ENCODE peak calls at places on chromosomes 4 and X, in eight cellular contexts. L, I, R, B, U, Y, D and Z are unnamed samples.

GRCh38 chr4:17081157-17081556 is 182.7 kb upstream of the LDB2 start:
- DNase-seq in L (no peak), I (no peak), R (no peak), B (no peak), U (no peak), Y (no peak), D (no peak), Z (no peak)

GRCh38 chrX:40933132-40934078 is 151.8 kb upstream of the USP9X start:
- DNase-seq in L (no peak), I (no peak), R (peak), B (no peak), U (peak), Y (no peak), D (no peak), Z (no peak)

GRCh38 chr4:76251448-76252270 is at the start of gene FAM47E:
- DNase-seq in L (peak), I (peak), R (peak), B (peak), U (peak), Y (peak), D (peak), Z (peak)

GRCh38 chrX:126719208-126719607 is 100.3 kb upstream of the PRR32 start:
- DNase-seq in L (no peak), I (no peak), R (no peak), B (no peak), U (no peak), Y (no peak), D (no peak), Z (no peak)

GRCh38 chr4:106816501-106816900 is 219.6 kb downstream of the DKK2 start:
- DNase-seq in L (no peak), I (no peak), R (peak), B (no peak), U (no peak), Y (no peak), D (no peak), Z (no peak)

GRCh38 chr4:149549911-149550310 is 265.7 kb downstream of the IQCM start:
- DNase-seq in L (no peak), I (no peak), R (no peak), B (peak), U (peak), Y (no peak), D (no peak), Z (peak)

GRCh38 chrX:24858004-24858746 is 157.6 kb downstream of the ARX start:
- DNase-seq in L (no peak), I (no peak), R (no peak), B (no peak), U (peak), Y (no peak), D (no peak), Z (no peak)

GRCh38 chrX:39645059-39645895 is 452.5 kb downstream of the BCOR start:
- DNase-seq in L (no peak), I (no peak), R (peak), B (peak), U (peak), Y (no peak), D (peak), Z (no peak)

GRCh38 chr4:683982-684571 is 4.9 kb downstream of the SLC49A3 start:
- DNase-seq in L (peak), I (no peak), R (peak), B (peak), U (peak), Y (no peak), D (peak), Z (no peak)

GRCh38 chr4:40845136-40845910 is 95.6 kb downstream of the NSUN7 start:
- DNase-seq in L (no peak), I (no peak), R (no peak), B (no peak), U (no peak), Y (no peak), D (no peak), Z (no peak)

GRCh38 chr4:40842318-40842717 is 92.6 kb downstream of the NSUN7 start:
- DNase-seq in L (no peak), I (no peak), R (no peak), B (no peak), U (no peak), Y (no peak), D (no peak), Z (no peak)

GRCh38 chr4:40842725-40843401 is 93.1 kb downstream of the NSUN7 start:
- DNase-seq in L (no peak), I (no peak), R (no peak), B (no peak), U (no peak), Y (no peak), D (no peak), Z (no peak)

GRCh38 chr4:40844261-40844660 is 94.5 kb downstream of the NSUN7 start:
- DNase-seq in L (no peak), I (no peak), R (no peak), B (no peak), U (no peak), Y (no peak), D (no peak), Z (no peak)

GRCh38 chr4:40843696-40844095 is 93.9 kb downstream of the NSUN7 start:
- DNase-seq in L (no peak), I (peak), R (no peak), B (no peak), U (no peak), Y (no peak), D (no peak), Z (no peak)
- H3K4me3 ChIP-seq in L (no peak), I (no peak), R (no peak), B (no peak), U (no peak), Y (no peak), D (no peak), Z (no peak)

DNA sequence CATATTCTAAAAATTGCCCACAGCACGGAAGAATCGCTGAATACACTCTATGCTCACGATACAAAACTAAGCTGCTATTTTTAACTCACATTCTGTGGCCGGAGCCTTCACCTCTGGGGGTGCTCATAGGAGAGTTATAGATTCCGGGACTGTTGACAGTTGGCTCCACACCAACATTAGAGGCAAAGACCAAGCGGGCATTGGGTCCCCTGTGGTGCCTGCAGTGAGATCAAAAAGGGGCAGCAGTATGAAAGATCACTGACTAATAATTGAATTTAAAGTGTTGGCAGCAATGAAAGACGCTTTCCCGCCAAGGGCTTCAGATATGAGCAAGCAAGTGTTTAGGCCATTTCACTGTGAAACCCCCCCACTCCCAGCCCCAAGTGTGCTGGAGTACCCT is 146.0 kb downstream of the TMEM144 start:
- DNase-seq in L (no peak), I (no peak), R (peak), B (no peak), U (no peak), Y (no peak), D (no peak), Z (no peak)
- H3K4me3 ChIP-seq in L (no peak), I (no peak), R (no peak), B (no peak), U (no peak), Y (no peak), D (no peak), Z (no peak)

DNA sequence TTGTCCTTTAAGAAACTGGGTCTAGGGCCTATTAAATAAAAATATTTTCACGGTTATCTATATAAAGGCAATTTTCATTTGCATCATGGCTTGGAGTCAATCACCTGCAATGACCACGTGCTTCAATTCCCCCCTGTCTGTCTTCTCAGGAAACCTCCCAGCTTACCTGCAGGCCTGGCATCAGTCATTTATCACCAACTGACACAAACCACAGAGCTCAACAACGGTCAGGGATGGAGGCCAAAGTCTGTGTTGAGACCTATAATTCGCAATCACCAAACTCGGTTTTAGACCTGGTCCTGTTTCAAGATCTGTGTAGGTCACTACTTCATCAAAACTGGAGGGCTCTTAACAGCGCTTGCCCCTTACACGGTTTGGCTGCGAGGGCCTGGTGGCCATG is 1.9 kb downstream of the SLC9A7 start:
- DNase-seq in L (no peak), I (no peak), R (no peak), B (no peak), U (no peak), Y (no peak), D (no peak), Z (no peak)
- H3K4me3 ChIP-seq in L (no peak), I (no peak), R (no peak), B (no peak), U (no peak), Y (no peak), D (no peak), Z (no peak)

DNA sequence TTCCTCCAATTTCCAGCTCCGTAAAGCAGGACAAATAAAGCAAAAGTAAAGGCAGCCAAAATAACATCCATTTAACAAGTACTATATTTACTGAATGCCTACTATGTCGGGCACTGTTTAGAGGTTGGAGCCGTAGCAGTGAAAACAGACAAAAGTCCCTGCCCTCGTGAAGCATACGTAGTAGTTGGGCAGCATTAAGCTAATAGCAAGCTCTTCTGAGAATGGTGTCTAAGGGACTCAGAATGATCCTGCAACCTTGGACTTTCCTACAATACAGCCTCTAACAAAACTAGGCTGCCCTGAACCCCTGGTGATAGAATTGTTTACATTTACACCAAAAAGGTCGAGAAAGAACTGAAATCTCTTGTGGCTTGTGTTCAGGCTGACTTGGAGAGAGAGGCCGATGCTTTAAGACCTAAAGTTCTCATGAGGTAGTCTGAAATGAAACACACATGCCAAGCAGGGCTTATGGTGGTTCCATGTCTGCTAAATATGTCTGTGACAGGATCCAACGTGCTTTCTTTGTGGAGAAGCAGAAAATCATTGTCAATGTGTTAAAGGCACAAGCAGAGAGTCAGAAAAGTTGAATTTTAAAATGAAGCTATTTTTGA is 876 bp upstream of the PDGFC start:
- DNase-seq in L (no peak), I (no peak), R (no peak), B (no peak), U (no peak), Y (no peak), D (no peak), Z (no peak)
- H3K4me3 ChIP-seq in L (no peak), I (no peak), R (peak), B (no peak), U (peak), Y (peak), D (peak), Z (peak)

DNA sequence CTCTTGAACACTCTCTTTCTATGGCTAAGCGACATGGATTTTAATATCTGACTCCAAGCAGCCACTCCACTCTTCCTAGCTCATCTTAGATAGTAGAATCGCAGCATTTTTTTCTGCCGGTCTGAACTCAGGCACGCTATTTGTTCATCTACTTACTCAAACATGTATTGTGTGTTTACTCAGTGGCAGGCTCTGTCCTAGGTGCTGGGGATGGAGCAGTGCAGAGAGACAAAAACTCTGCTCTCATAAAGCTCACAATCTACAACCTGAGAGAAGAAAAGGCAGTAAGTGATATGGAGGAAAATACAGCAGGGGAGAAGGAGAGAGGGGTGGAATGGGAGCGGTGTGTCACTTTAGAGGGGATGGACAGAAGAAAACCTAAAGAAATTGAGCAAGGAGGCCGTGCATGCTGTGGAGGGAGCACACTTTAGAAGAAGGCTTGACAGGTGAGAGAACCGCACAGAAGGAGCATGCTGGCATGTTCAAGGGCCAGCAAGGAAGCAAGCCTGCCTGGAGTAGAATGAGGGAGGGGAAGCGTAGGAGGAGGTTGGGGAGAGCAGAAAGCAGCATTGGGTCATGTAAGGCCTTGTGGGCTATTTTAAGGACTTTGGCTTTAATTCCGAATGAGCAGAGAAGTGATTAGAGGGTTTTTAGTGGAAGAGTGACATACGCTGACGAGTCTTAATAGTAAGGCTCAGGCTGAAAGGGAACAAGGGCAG is 132.0 kb downstream of the ANK2 start:
- DNase-seq in L (no peak), I (no peak), R (no peak), B (no peak), U (no peak), Y (no peak), D (no peak), Z (peak)
- H3K4me3 ChIP-seq in L (no peak), I (no peak), R (no peak), B (no peak), U (no peak), Y (no peak), D (no peak), Z (no peak)

DNA sequence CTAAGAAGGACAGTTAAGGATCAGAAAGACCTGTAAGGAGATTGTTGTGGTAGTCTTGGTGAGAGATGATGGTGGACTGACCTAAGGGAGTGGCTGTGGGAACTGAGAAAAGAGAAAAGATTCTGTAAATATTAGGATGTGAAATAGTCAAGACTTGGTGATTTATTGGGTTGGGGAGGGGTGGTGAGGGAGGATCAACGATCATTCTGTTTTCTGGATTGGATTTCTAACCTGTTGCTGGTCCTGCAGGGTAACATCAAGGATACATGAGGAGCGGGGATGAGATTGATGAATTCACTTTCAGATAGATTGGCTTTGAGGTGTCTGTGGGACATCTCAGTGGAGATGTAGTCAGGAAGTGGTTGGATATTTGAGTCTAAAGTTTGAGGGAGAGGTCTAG is 1.4 kb downstream of the PIN4 start:
- DNase-seq in L (no peak), I (no peak), R (no peak), B (no peak), U (no peak), Y (no peak), D (no peak), Z (no peak)
- H3K4me3 ChIP-seq in L (no peak), I (no peak), R (no peak), B (no peak), U (no peak), Y (no peak), D (peak), Z (peak)

DNA sequence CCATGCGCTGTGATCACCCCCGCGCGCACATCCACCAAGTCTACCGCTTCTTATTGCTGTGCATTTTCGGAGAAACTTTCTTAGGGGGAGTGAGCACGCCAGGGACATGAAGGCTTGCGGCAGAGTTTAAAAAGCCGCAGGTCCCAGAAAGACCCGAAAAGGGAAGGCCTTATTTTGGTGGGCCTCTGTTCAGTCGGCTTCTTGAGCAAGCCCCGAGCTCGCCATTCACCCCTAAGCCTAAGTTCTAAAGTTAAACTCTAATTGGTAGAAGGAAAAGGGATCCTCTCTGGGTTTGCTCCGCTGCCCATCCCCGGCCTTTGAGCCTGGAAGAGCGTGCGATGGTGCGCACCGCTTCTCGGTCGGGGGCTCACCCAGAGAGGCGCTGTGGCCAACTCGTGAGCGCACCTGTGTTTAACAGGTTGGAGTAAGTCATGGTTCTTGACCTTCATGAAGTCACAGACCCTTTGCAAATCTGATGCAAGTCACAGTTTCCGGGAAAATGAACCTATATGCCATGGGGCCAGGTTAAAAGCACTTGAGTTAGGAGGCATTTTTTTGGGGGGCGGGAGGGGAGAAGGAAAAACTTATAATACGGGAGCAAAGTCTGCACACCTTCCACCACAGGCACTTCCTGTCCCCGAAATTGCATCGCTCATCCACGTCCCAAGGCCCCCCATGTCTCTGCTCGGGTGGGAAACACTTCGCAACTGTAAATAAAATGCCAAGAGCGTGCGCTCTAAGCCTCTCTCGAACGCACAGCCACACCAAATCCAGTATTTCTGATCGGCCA is 1.9 kb downstream of the PHOX2B start:
- DNase-seq in L (no peak), I (no peak), R (no peak), B (no peak), U (no peak), Y (no peak), D (no peak), Z (no peak)
- H3K4me3 ChIP-seq in L (no peak), I (no peak), R (no peak), B (no peak), U (no peak), Y (no peak), D (no peak), Z (no peak)

GRCh38 chr4:168632246-168632832 is 135.5 kb downstream of the PALLD start:
- DNase-seq in L (no peak), I (no peak), R (no peak), B (no peak), U (no peak), Y (no peak), D (no peak), Z (no peak)

GRCh38 chr4:168631241-168632151 is 134.6 kb downstream of the PALLD start:
- DNase-seq in L (no peak), I (no peak), R (peak), B (peak), U (peak), Y (peak), D (peak), Z (peak)

GRCh38 chr4:168629561-168629960 is 132.7 kb downstream of the PALLD start:
- DNase-seq in L (no peak), I (no peak), R (no peak), B (no peak), U (no peak), Y (no peak), D (no peak), Z (no peak)

GRCh38 chr4:168628251-168628650 is 131.4 kb downstream of the PALLD start:
- DNase-seq in L (no peak), I (no peak), R (no peak), B (no peak), U (no peak), Y (no peak), D (no peak), Z (no peak)

GRCh38 chr4:168630445-168631187 is 133.8 kb downstream of the PALLD start:
- DNase-seq in L (no peak), I (no peak), R (peak), B (no peak), U (peak), Y (no peak), D (no peak), Z (no peak)
- H3K4me3 ChIP-seq in L (no peak), I (no peak), R (peak), B (no peak), U (peak), Y (no peak), D (peak), Z (peak)

GRCh38 chrX:18010251-18010650 is 149.2 kb upstream of the RAI2 start:
- DNase-seq in L (no peak), I (no peak), R (no peak), B (no peak), U (no peak), Y (no peak), D (no peak), Z (peak)
- H3K4me3 ChIP-seq in L (no peak), I (no peak), R (no peak), B (no peak), U (no peak), Y (no peak), D (no peak), Z (no peak)

GRCh38 chr4:71487324-71487677 is 148.5 kb downstream of the SLC4A4 start:
- DNase-seq in L (no peak), I (no peak), R (no peak), B (peak), U (no peak), Y (no peak), D (no peak), Z (no peak)

GRCh38 chr4:71486550-71487323 is 147.9 kb downstream of the SLC4A4 start:
- DNase-seq in L (no peak), I (no peak), R (no peak), B (no peak), U (no peak), Y (no peak), D (no peak), Z (no peak)
- H3K4me3 ChIP-seq in L (no peak), I (no peak), R (no peak), B (no peak), U (no peak), Y (no peak), D (no peak), Z (no peak)